ENCODE peak calls at places on chromosomes 1 and 21, in seven cellular contexts. F, I, C, T, Z, K and U are unnamed samples.

GRCh38 chr21:36584980-36585940 is 105.3 kb upstream of the CLDN14 start:
- DNase-seq in F (peak; percentile 29), K (no peak), Z (no peak), I (no peak), T (no peak), C (no peak), U (peak; percentile 24)

GRCh38 chr1:192474080-192474683 is 101.4 kb upstream of the RGS1 start:
- DNase-seq in I (no peak), F (peak; percentile 31), Z (no peak), K (no peak), C (peak; percentile 52), T (peak; percentile 11), U (no peak)

GRCh38 chr1:29380532-29380931 is 144.2 kb downstream of the PTPRU start:
- DNase-seq in Z (no peak), C (no peak), K (no peak), F (no peak), T (no peak), I (no peak), U (no peak)

GRCh38 chr1:217911908-217912307 is 280.8 kb downstream of the SPATA17 start:
- DNase-seq in T (no peak), F (peak; percentile 9), C (no peak), I (no peak), Z (peak; percentile 73), K (no peak), U (peak; percentile 6)

GRCh38 chr1:237713886-237714285 is 176.8 kb downstream of the ZP4 start:
- DNase-seq in K (no peak), I (no peak), T (no peak), F (no peak), C (peak; percentile 5), Z (no peak), U (no peak)

GRCh38 chr1:182614796-182615451 is 10.7 kb upstream of the RGS16 start:
- DNase-seq in C (peak; percentile 89), T (peak; percentile 69), Z (peak; percentile 86), I (peak; percentile 86), K (peak; percentile 94), F (peak; percentile 87), U (peak; percentile 54)

GRCh38 chr21:21921410-21922232 is 923.4 kb downstream of the NCAM2 start:
- DNase-seq in I (no peak), C (peak; percentile 46), T (no peak), K (no peak), Z (no peak), F (peak; percentile 0), U (no peak)

GRCh38 chr1:225500589-225501192 is 72.9 kb upstream of the LBR start:
- DNase-seq in I (no peak), K (no peak), F (no peak), Z (no peak), T (no peak), C (no peak), U (no peak)

GRCh38 chr21:35226302-35226701 is 177.2 kb upstream of the RUNX1 start:
- DNase-seq in F (no peak), I (no peak), K (no peak), T (no peak), C (peak; percentile 81), Z (peak; percentile 57), U (no peak)

GRCh38 chr1:77594366-77595112 is 87.9 kb downstream of the ZZZ3 start:
- DNase-seq in T (no peak), K (no peak), F (peak; percentile 12), I (no peak), Z (no peak), C (no peak), U (no peak)

GRCh38 chr1:235127774-235128452 is 724 bp downstream of the TOMM20 start:
- DNase-seq in K (no peak), I (no peak), Z (no peak), C (no peak), T (no peak), F (peak; percentile 22), U (peak; percentile 24)

GRCh38 chr1:112957133-112957812 is 1.3 kb upstream of the SLC16A1 start:
- DNase-seq in F (peak; percentile 92), C (peak; percentile 93), I (peak; percentile 36), K (no peak), Z (peak; percentile 77), T (no peak), U (peak; percentile 79)

GRCh38 chr1:165844933-165845332 is 17.5 kb downstream of the UCK2 start:
- DNase-seq in C (no peak), F (no peak), I (no peak), K (no peak), T (no peak), Z (peak; percentile 57), U (no peak)
- TF ChIP-seq CTCF in C (no peak), F (no peak), I (no peak), K (no peak), T (no peak), Z (no peak), U (no peak)

GRCh38 chr1:243253211-243253926 is 1.7 kb downstream of the CEP170 start:
- DNase-seq in Z (no peak), K (no peak), C (no peak), I (no peak), T (no peak), F (peak; percentile 37), U (no peak)

GRCh38 chr1:243255791-243256512 is at the start of gene SDCCAG8:
- DNase-seq in C (peak; percentile 100), F (peak; percentile 100), K (peak; percentile 100), T (peak; percentile 93), I (peak; percentile 99), Z (peak; percentile 99), U (peak; percentile 98)

GRCh38 chr1:243254927-243255790 is at the start of gene CEP170:
- DNase-seq in Z (peak; percentile 99), I (peak; percentile 95), F (peak; percentile 98), T (peak; percentile 98), C (peak; percentile 99), K (peak; percentile 94), U (peak; percentile 95)

GRCh38 chr1:243253927-243254232 is 1.2 kb downstream of the CEP170 start:
- DNase-seq in F (no peak), I (no peak), T (no peak), C (no peak), K (no peak), Z (no peak), U (no peak)

GRCh38 chr1:243254233-243254926 is 701 bp downstream of the CEP170 start:
- DNase-seq in C (peak; percentile 69), F (peak; percentile 78), I (peak; percentile 70), K (peak; percentile 86), Z (peak; percentile 84), T (peak; percentile 54), U (peak; percentile 68)
- TF ChIP-seq CTCF in C (no peak), F (no peak), I (no peak), K (no peak), Z (no peak), T (no peak), U (peak; percentile 1)

GRCh38 chr1:59718064-59718988 is 96.4 kb upstream of the HOOK1 start:
- DNase-seq in T (no peak), F (peak; percentile 5), I (no peak), C (no peak), K (no peak), Z (no peak), U (no peak)
- TF ChIP-seq CTCF in T (peak; percentile 36), F (peak; percentile 18), I (peak; percentile 42), C (peak; percentile 32), K (no peak), Z (peak; percentile 80), U (peak; percentile 51)

GRCh38 chr1:21320410-21321107 is 30.3 kb upstream of the ECE1 start:
- DNase-seq in K (no peak), C (peak; percentile 72), Z (no peak), F (no peak), I (peak; percentile 47), T (no peak), U (no peak)

GRCh38 chr1:21317690-21318043 is 27.4 kb upstream of the ECE1 start:
- DNase-seq in F (no peak), I (no peak), T (no peak), Z (no peak), C (no peak), K (no peak), U (no peak)

GRCh38 chr1:21318057-21318713 is 27.9 kb upstream of the ECE1 start:
- DNase-seq in F (no peak), Z (no peak), I (no peak), K (no peak), T (no peak), C (no peak), U (no peak)

GRCh38 chr1:21318714-21319159 is 28.5 kb upstream of the ECE1 start:
- DNase-seq in F (no peak), I (peak; percentile 94), Z (no peak), T (no peak), K (peak; percentile 97), C (peak; percentile 97), U (no peak)

GRCh38 chr1:21319447-21320407 is 29.5 kb upstream of the ECE1 start:
- DNase-seq in I (peak; percentile 72), F (no peak), K (no peak), Z (no peak), T (no peak), C (peak; percentile 38), U (no peak)
- TF ChIP-seq CTCF in I (peak; percentile 40), F (no peak), K (no peak), Z (peak; percentile 51), T (no peak), C (peak; percentile 31), U (no peak)

DNA sequence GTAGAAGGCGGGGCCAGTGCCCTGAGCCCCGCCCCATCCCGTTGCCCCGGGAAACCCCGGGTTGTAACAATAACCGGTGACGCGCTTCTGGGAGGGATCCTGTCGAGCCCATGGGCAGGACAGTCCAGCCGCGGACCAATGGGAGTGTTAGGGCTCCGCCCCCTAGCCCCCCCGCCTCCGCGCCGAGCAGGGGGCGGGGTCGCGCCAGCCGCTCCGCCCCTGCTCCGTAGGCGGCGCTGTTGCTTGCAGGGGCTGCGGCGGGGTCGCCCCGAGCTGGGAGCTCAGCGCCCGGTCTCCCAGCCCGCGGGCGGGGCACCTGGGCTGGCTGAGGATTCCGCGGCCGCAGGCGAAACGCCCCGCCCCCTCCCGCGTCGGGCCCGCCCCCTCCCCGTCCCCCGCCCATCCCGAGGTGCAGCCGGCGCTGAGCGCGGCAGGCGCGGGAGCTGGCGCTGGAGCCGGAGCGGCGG is at the start of gene FOXO6:
- DNase-seq in Z (peak; percentile 100), F (peak; percentile 95), C (peak; percentile 97), T (peak; percentile 98), I (peak; percentile 99), K (peak; percentile 99), U (peak; percentile 96)
- TF ChIP-seq CTCF in Z (peak; percentile 83), F (peak; percentile 32), C (no peak), T (peak; percentile 64), I (peak; percentile 35), K (no peak), U (peak; percentile 81)

DNA sequence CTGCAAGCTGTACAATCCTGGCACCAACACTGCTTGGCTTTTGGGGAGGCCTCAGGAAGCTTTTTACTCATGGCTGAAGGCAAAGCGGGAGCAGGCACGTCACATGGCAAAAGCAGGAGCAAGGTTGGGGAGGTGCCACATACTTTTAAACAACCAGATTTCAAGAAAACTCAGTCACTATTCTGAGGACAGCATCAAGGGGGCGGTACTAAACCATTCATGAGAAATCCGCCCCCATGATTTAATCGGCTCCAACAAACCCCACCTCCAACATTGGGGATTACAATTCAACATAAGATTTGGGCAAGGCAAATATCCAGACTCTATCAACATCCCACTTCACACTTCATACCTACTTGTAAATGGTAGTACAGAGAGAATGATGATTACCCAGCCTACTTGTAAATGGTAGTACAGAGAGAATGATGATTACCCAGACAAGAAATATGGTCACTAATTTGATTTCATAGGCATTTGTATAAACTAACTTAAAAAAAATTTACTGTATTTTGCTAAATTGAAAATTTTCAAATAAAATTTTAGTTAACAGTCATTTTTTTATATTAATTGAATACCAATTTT is 24.9 kb downstream of the ATP5PF start:
- DNase-seq in F (no peak), K (no peak), Z (peak; percentile 63), T (no peak), C (no peak), I (no peak), U (no peak)
- TF ChIP-seq CTCF in F (no peak), K (no peak), Z (peak; percentile 27), T (no peak), C (no peak), I (no peak), U (no peak)

GRCh38 chr1:6358144-6358624 is 35.4 kb downstream of the ACOT7 start:
- DNase-seq in I (no peak), Z (peak; percentile 44), T (no peak), C (peak; percentile 29), K (no peak), F (no peak), U (peak; percentile 33)
- TF ChIP-seq CTCF in I (no peak), Z (no peak), T (no peak), C (no peak), K (no peak), F (no peak), U (no peak)